ENCODE peak calls at places on chromosomes 16 and 17, in five cellular contexts. M is neural crest cell, L is tibial artery, A is lower lobe of right lung, Z is thoracic aorta. D is an unnamed sample.

GRCh38 chr16:29784901-29785500 is 5.5 kb upstream of the KIF22 start:
- DNase-seq in L (peak), Z (no peak), M (peak), A (peak), D (peak)

GRCh38 chr17:34319087-34319486 is at the start of gene CCL8:
- DNase-seq in A (no peak), M (no peak), Z (no peak), L (no peak), D (no peak)

GRCh38 chr17:2337811-2338657 is 733 bp downstream of the SGSM2 start:
- DNase-seq in M (peak), Z (no peak), A (peak), L (peak), D (peak)

GRCh38 chr17:58189436-58190146 is 2.9 kb upstream of the EPX start:
- DNase-seq in M (no peak), L (no peak), Z (no peak), A (peak), D (no peak)

GRCh38 chr16:84194470-84195200 is 3.7 kb downstream of the ADAD2 start:
- DNase-seq in M (no peak), L (no peak), Z (no peak), A (no peak), D (no peak)

GRCh38 chr16:29663020-29663828 is at the start of gene SPN:
- DNase-seq in L (no peak), A (peak), M (no peak), Z (no peak), D (no peak)

GRCh38 chr16:27901956-27902355 is 161.6 kb downstream of the GSG1L start:
- DNase-seq in Z (no peak), M (no peak), L (no peak), A (no peak), D (no peak)

GRCh38 chr17:80477647-80478478 is 1.5 kb upstream of the NPTX1 start:
- DNase-seq in Z (no peak), A (no peak), M (peak), L (no peak), D (peak)

GRCh38 chr17:68861602-68862001 is 93.6 kb downstream of the ABCA8 start:
- DNase-seq in Z (no peak), A (no peak), L (no peak), M (no peak), D (no peak)

GRCh38 chr17:58228679-58229078 is 9.6 kb upstream of the MKS1 start:
- DNase-seq in A (no peak), L (no peak), Z (no peak), M (no peak), D (no peak)

GRCh38 chr16:89119161-89119621 is 25.5 kb downstream of the ACSF3 start:
- DNase-seq in Z (no peak), A (peak), L (no peak), M (no peak), D (no peak)

GRCh38 chr17:61309857-61310256 is 89.8 kb upstream of the TBX2 start:
- DNase-seq in M (no peak), L (no peak), Z (no peak), A (no peak), D (no peak)

GRCh38 chr16:31569360-31569717 is 41.6 kb downstream of the AHSP start:
- DNase-seq in A (no peak), L (no peak), M (no peak), Z (no peak), D (no peak)

GRCh38 chr17:4777969-4778760 is 6.5 kb downstream of the TM4SF5 start:
- DNase-seq in Z (no peak), L (no peak), A (no peak), M (no peak), D (no peak)

GRCh38 chr16:27355610-27356009 is 41.8 kb downstream of the IL4R start:
- DNase-seq in A (peak), Z (no peak), L (peak), M (no peak), D (peak)

GRCh38 chr17:22717211-22717610 is 1024.9 kb downstream of the KCNJ18 start:
- DNase-seq in Z (no peak), M (no peak), L (no peak), A (no peak), D (no peak)

GRCh38 chr16:85736924-85737323 is 14.0 kb downstream of the C16orf74 start:
- DNase-seq in Z (no peak), L (no peak), M (no peak), A (no peak), D (no peak)

GRCh38 chr17:65433592-65433991 is 127.9 kb downstream of the AXIN2 start:
- DNase-seq in Z (no peak), L (no peak), M (no peak), A (no peak), D (no peak)

GRCh38 chr16:9095998-9096397 is 4.6 kb downstream of the HAPSTR1 start:
- DNase-seq in L (no peak), M (no peak), Z (no peak), A (no peak), D (no peak)

GRCh38 chr17:55668581-55668980 is 54.1 kb downstream of the TMEM100 start:
- DNase-seq in L (no peak), M (peak), Z (no peak), A (no peak), D (no peak)

GRCh38 chr16:79662673-79663313 is 62.3 kb upstream of the MAF start:
- DNase-seq in Z (no peak), A (no peak), L (no peak), M (no peak), D (no peak)

DNA sequence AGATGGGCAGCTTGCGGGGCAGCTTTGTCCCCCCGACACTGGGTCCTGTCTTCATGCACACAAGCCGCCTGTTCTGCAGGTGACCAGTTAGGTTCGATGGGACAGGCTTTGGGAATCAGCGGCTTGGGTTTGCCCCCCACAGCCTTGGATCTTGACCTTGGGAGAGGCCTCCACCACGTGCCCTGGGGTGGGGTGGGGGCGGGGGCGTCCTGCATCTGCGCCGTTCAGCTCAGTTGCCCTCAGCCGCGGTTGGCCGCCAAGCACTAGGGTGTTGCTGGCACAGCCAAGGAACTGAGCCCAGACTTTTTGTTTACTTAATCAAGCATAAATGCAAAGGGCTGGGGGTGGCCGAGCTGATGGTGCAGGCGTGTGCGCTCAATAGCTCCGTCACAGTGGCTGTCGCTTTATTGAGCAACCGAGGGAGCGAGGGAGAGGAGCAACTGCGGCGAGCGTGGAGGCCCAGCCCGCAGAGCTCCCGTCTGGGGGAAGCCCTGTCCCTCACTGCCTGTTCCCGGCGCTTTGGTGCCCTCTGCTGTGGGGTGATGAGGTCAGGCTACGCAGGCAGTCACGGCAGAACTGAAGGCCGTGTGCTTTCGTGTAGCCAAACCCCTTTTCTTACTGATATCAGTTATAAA is 33.9 kb downstream of the JPH3 start:
- DNase-seq in A (peak), L (peak), M (peak), Z (peak), D (peak)
- TF ChIP-seq CTCF in A (peak), L (peak), M (peak), Z (peak), D (peak)

GRCh38 chr16:19710991-19711545 is 7.0 kb downstream of the KNOP1 start:
- DNase-seq in A (no peak), Z (no peak), M (no peak), L (no peak), D (peak)
- TF ChIP-seq CTCF in A (no peak), Z (no peak), M (no peak), L (no peak), D (no peak)

GRCh38 chr16:12131755-12132154 is 155.2 kb downstream of the SNX29 start:
- DNase-seq in M (no peak), A (no peak), Z (no peak), L (no peak), D (no peak)
- TF ChIP-seq CTCF in M (no peak), A (no peak), Z (no peak), L (no peak), D (no peak)

DNA sequence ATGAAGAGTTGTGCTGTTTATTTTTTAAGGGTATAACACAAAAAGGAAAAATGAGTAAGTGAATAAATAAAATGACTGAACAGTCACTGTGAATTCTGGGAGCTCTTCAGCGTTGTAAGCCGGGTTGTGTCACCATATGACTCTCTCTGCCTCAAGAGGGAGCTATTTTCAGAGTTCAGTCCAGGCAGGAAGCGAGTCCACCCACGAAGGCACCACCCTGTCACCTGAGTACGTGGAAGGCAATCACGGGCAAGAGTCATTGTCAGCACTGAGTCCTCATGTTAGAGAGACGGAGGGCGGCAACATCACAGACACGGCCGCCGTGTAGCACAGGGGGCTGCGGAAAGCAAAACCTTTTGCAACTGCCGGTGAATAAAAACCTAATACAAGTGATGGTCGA is 227.6 kb downstream of the UTP18 start:
- DNase-seq in M (no peak), A (no peak), L (no peak), Z (no peak), D (no peak)
- TF ChIP-seq CTCF in M (peak), A (no peak), L (no peak), Z (no peak), D (no peak)

DNA sequence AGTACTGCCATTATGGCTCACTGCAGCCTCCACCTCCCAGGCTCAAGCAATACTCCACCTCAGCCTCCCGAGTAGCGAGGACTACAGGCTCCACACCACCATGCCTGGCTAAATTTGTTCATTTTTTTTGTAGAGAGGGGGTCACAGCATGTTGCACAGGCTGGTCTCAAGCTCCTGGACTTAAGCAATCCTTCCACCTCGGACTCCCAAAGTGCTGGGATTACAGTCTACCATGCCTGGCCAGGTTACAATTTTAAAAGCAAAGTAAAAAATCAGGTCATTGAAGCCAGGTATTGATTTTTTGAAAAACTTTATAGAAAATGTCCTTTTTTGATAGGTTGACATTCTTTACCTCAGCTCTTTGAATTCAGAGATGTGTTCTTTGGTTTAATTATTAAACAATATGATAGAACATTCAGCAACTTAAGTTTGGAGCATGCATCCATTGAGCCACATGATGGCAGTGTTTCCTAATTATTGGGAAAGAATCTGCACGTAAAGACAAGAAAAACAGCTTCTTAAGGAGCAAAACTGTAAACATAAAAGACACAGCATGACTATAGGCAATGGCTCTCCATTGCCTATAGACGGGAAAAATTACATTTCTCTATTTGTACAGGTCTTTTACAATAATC is 1.7 kb upstream of the SLC16A11 start:
- DNase-seq in L (no peak), M (peak), Z (no peak), A (no peak), D (no peak)
- TF ChIP-seq CTCF in L (peak), M (peak), Z (peak), A (peak), D (peak)

GRCh38 chr17:39167492-39167891 is 1.5 kb upstream of the ARL5C start:
- DNase-seq in Z (no peak), L (no peak), A (no peak), M (no peak), D (no peak)

GRCh38 chr17:39164675-39165143 is 1.3 kb downstream of the ARL5C start:
- DNase-seq in L (peak), Z (peak), A (peak), M (peak), D (peak)

GRCh38 chr17:39165844-39166349 is at the start of gene ARL5C:
- DNase-seq in M (no peak), L (no peak), Z (no peak), A (no peak), D (no peak)

GRCh38 chr17:39166437-39167335 is 725 bp upstream of the ARL5C start:
- DNase-seq in Z (no peak), L (no peak), M (no peak), A (no peak), D (no peak)

DNA sequence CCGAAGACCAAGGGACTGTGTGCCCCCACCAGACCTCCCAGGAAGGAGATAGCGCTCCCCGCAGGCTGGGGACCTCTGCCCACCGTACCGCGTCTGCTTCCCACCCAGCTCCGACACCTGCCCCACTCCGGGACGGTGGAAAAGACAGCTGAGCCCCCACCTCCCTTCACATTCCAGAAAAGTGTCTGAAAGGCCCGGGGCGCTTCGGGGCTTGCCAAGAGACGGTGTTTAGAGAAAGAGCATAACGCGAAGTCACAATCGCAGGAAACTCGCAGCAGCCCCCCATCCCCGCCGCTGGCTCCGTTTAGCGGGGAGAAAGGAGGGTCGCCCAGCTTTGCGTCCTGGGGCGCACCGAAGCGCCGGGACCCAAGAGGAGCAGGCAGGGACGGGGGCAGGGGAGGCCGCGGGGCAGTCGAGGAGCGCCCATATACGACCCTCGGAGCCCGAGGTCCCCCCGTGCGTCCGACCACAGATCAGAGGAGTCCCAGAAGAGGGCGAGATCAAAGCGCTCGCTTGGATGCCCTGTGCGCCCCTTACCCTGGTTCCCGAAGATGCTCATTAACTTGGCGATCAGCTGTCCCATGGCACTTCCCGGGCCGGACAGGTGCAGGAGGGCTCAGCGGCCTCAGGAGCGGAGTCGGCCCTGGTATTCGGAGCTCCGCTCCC is 650 bp downstream of the ARL5C start:
- DNase-seq in Z (no peak), A (no peak), M (no peak), L (no peak), D (no peak)
- TF ChIP-seq CTCF in Z (no peak), A (no peak), M (no peak), L (no peak), D (no peak)

DNA sequence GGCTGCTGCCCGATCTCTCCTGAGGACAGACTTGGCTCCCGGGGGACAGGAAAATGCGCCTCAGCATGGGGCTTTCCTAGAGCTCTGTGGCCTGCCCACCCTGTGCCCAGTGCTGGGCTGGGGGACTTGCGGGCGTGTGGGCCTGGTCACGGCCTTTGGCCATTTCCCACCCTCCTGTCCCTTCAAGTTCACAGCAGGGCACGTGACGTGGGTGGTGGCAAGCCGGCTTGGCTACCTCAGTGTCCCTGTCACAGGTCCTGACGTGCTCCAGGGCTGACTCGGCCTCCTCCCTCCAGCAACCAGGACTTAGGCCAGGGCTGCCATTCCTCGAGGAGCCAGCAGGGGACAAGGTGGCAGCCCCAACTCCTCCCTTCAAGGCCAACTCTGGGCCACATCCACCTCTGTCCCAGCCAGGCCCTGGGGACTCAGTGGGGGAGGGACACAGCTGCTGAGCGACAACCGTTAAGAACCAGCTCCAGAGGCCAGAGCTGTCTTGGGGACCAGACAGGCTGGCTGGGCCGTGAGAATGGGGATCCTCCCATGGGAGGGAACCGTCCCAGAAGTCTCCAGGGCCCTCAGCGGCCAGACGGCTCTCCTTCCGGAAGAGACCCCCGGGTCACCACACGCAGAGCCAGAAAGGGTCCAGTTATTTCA is 981 bp upstream of the UNC13D start:
- DNase-seq in Z (peak), M (peak), A (peak), L (peak), D (peak)
- TF ChIP-seq CTCF in Z (peak), M (peak), A (peak), L (peak), D (peak)